ENCODE peak calls at places on chromosomes 16 and 17, in four cellular contexts. E, K, C and V are unnamed samples.

GRCh38 chr16:66714659-66715307 is 18.2 kb upstream of the CMTM4 start:
- DNase-seq in E (no peak), K (no peak), C (no peak), V (peak)

GRCh38 chr16:10521681-10522274 is 58.6 kb downstream of the EMP2 start:
- DNase-seq in E (peak), K (peak), C (peak), V (peak)

GRCh38 chr17:42832213-42832933 is 824 bp upstream of the PSME3 start:
- DNase-seq in E (no peak), K (no peak), C (no peak), V (no peak)

GRCh38 chr16:75764154-75764768 is 38.0 kb upstream of the CPHXL start:
- DNase-seq in E (peak), K (peak), C (peak), V (peak)

GRCh38 chr17:54085020-54085419 is 262.3 kb downstream of the KIF2B start:
- DNase-seq in E (no peak), K (no peak), C (no peak), V (no peak)

GRCh38 chr17:76657505-76658386 is 14.2 kb upstream of the ST6GALNAC1 start:
- DNase-seq in E (no peak), K (no peak), C (no peak), V (no peak)

GRCh38 chr17:27504188-27504995 is 48.1 kb downstream of the KSR1 start:
- DNase-seq in E (no peak), K (no peak), C (no peak), V (no peak)

GRCh38 chr17:13074026-13074425 is 56.2 kb upstream of the ELAC2 start:
- DNase-seq in E (no peak), K (no peak), C (no peak), V (no peak)

GRCh38 chr17:77383613-77384608 is 243.1 kb downstream of the SEC14L1 start:
- DNase-seq in E (no peak), K (no peak), C (no peak), V (no peak)

GRCh38 chr16:19555938-19556778 is 655 bp downstream of the VPS35L start:
- DNase-seq in E (no peak), K (no peak), C (peak), V (peak)

GRCh38 chr16:11670171-11671131 is 2.2 kb downstream of the SNN start:
- DNase-seq in E (no peak), K (no peak), C (peak), V (no peak)

GRCh38 chr16:70778901-70779309 is 22.1 kb downstream of the VAC14 start:
- DNase-seq in E (no peak), K (no peak), C (no peak), V (no peak)

GRCh38 chr17:78185981-78186688 is 717 bp downstream of the TK1 start:
- DNase-seq in E (no peak), K (no peak), C (peak), V (peak)

GRCh38 chr16:27291106-27291505 is 22.5 kb upstream of the NSMCE1 start:
- DNase-seq in E (no peak), K (no peak), C (no peak), V (no peak)

GRCh38 chr17:37841232-37841631 is 83.0 kb upstream of the TBC1D3K start:
- DNase-seq in E (no peak), K (no peak), C (no peak), V (no peak)

GRCh38 chr17:57584050-57584551 is 161.0 kb downstream of the CCDC182 start:
- DNase-seq in E (no peak), K (no peak), C (no peak), V (no peak)

GRCh38 chr16:933581-933980 is 37.2 kb downstream of the LMF1 start:
- DNase-seq in E (no peak), K (no peak), C (no peak), V (no peak)

GRCh38 chr16:19980866-19981265 is 92.8 kb downstream of the GPR139 start:
- DNase-seq in E (no peak), K (no peak), C (peak), V (no peak)

GRCh38 chr16:66332599-66332998 is 33.9 kb upstream of the CDH5 start:
- DNase-seq in E (no peak), K (no peak), C (no peak), V (no peak)

GRCh38 chr17:333626-334396 is 18.8 kb downstream of the RPH3AL start:
- DNase-seq in E (peak), K (no peak), C (peak), V (peak)

GRCh38 chr16:86662195-86662594 is 83.8 kb downstream of the FOXL1 start:
- DNase-seq in E (no peak), K (no peak), C (no peak), V (no peak)

GRCh38 chr17:42118545-42118944 is 2.6 kb downstream of the KAT2A start:
- DNase-seq in E (no peak), K (peak), C (peak), V (peak)

GRCh38 chr17:18257747-18258355 is 687 bp downstream of the FLII start:
- DNase-seq in E (peak), K (peak), C (peak), V (peak)

GRCh38 chr16:7990864-7991263 is 599.4 kb downstream of the TMEM114 start:
- DNase-seq in E (no peak), K (no peak), C (no peak), V (peak)

GRCh38 chr17:10226930-10227695 is 28.7 kb upstream of the GAS7 start:
- DNase-seq in E (peak), K (peak), C (peak), V (peak)

GRCh38 chr17:10127819-10128375 is 70.5 kb downstream of the GAS7 start:
- DNase-seq in E (no peak), K (no peak), C (no peak), V (no peak)

GRCh38 chr17:15398736-15399331 is 57.4 kb upstream of the TEKT3 start:
- DNase-seq in E (no peak), K (no peak), C (no peak), V (no peak)

GRCh38 chr17:75084039-75084660 is 3.6 kb upstream of the SLC16A5 start:
- DNase-seq in E (no peak), K (no peak), C (peak), V (peak)

GRCh38 chr17:63423251-63423950 is 22.7 kb downstream of the CYB561 start:
- DNase-seq in E (no peak), K (no peak), C (no peak), V (no peak)

GRCh38 chr17:7352910-7353635 is 1.1 kb downstream of the KCTD11 start:
- DNase-seq in E (no peak), K (no peak), C (no peak), V (no peak)

GRCh38 chr17:51354908-51355307 is 94.6 kb downstream of the UTP18 start:
- DNase-seq in E (no peak), K (no peak), C (no peak), V (no peak)